ENCODE peak calls at places on chromosomes 1 and 21, in four cellular contexts. P is stimulated activated naive CD4-positive, alpha-beta T cell; B is T-helper 1 cell; F is NB4. I is an unnamed sample.
A peak's percentile ranks its signal among the peaks of the same experiment; 100 is the strongest.

GRCh38 chr1:245677446-245678240 is 522.9 kb downstream of the KIF26B start:
- DNase-seq in P (no peak), B (no peak), F (no peak), I (no peak)

GRCh38 chr1:245969274-245969673 is 537.8 kb downstream of the SMYD3 start:
- DNase-seq in P (no peak), B (no peak), F (no peak), I (no peak)

GRCh38 chr1:112818990-112819689 is 104.0 kb upstream of the PPM1J start:
- DNase-seq in P (no peak), B (no peak), F (peak; percentile 81), I (no peak)

GRCh38 chr1:231053493-231054162 is 13.6 kb upstream of the FAM89A start:
- DNase-seq in P (no peak), B (no peak), F (no peak), I (no peak)

GRCh38 chr1:49229555-49229954 is 452.9 kb upstream of the BEND5 start:
- DNase-seq in P (no peak), B (no peak), F (no peak), I (no peak)

GRCh38 chr1:42176902-42177519 is 12.5 kb upstream of the GUCA2A start:
- DNase-seq in P (no peak), B (no peak), F (peak; percentile 52), I (no peak)

GRCh38 chr1:221718391-221719277 is 23.3 kb downstream of the DUSP10 start:
- DNase-seq in P (no peak), B (no peak), F (no peak), I (no peak)

GRCh38 chr1:102902045-102902444 is 206.3 kb downstream of the COL11A1 start:
- DNase-seq in P (no peak), B (no peak), F (no peak), I (no peak)

GRCh38 chr1:76501136-76501535 is 366.1 kb upstream of the ST6GALNAC5 start:
- DNase-seq in P (no peak), B (no peak), F (no peak), I (no peak)

GRCh38 chr1:225617956-225618355 is 35.0 kb downstream of the ENAH start:
- DNase-seq in P (no peak), B (no peak), F (no peak), I (no peak)

GRCh38 chr21:42858957-42859890 is 20.1 kb downstream of the WDR4 start:
- DNase-seq in P (no peak), B (no peak), F (no peak), I (no peak)

GRCh38 chr21:35358008-35358407 is 308.9 kb upstream of the RUNX1 start:
- DNase-seq in P (no peak), B (no peak), F (no peak), I (no peak)

GRCh38 chr1:225603538-225604354 is 49.2 kb downstream of the ENAH start:
- DNase-seq in P (no peak), B (no peak), F (peak; percentile 42), I (no peak)

GRCh38 chr1:84375965-84376910 is 22.0 kb upstream of the DNASE2B start:
- DNase-seq in P (no peak), B (no peak), F (no peak), I (no peak)

GRCh38 chr1:94395231-94395630 is 23.0 kb upstream of the ABCD3 start:
- DNase-seq in P (no peak), B (no peak), F (no peak), I (no peak)

GRCh38 chr1:186626533-186626932 is 53.7 kb downstream of the PTGS2 start:
- DNase-seq in P (no peak), B (no peak), F (no peak), I (no peak)

GRCh38 chr1:227134686-227135314 is 183.5 kb downstream of the CDC42BPA start:
- DNase-seq in P (no peak), B (no peak), F (no peak), I (no peak)

GRCh38 chr1:157377216-157377821 is 175.0 kb downstream of the FCRL5 start:
- DNase-seq in P (no peak), B (no peak), F (peak; percentile 53), I (no peak)

GRCh38 chr1:233107130-233107529 is 156.7 kb downstream of the NTPCR start:
- DNase-seq in P (no peak), B (no peak), F (no peak), I (no peak)

GRCh38 chr1:115450641-115451040 is 112.6 kb upstream of the NGF start:
- DNase-seq in P (no peak), B (no peak), F (no peak), I (no peak)

GRCh38 chr1:30664103-30664755 is 59.2 kb downstream of the MATN1 start:
- DNase-seq in P (no peak), B (no peak), F (no peak), I (no peak)

GRCh38 chr1:100463809-100464424 is 74.0 kb upstream of the GPR88 start:
- DNase-seq in P (peak; percentile 15), B (peak; percentile 28), F (peak; percentile 87), I (peak; percentile 43)

GRCh38 chr1:30781906-30782305 is 24.3 kb upstream of the LAPTM5 start:
- DNase-seq in P (no peak), B (no peak), F (no peak), I (no peak)

GRCh38 chr1:155076371-155076770 is 2.3 kb upstream of the EFNA3 start:
- DNase-seq in P (no peak), B (no peak), F (no peak), I (no peak)

GRCh38 chr1:109247401-109248365 is 1.7 kb upstream of the CELSR2 start:
- DNase-seq in P (no peak), B (no peak), F (no peak), I (no peak)

GRCh38 chr21:34986561-34987533 is 62.3 kb downstream of the RUNX1 start:
- DNase-seq in P (peak; percentile 30), B (peak; percentile 42), F (peak; percentile 87), I (peak; percentile 51)

GRCh38 chr1:145916745-145917144 is 1.8 kb downstream of the PEX11B start:
- DNase-seq in P (no peak), B (no peak), F (no peak), I (no peak)

GRCh38 chr1:64038965-64039926 is 164.2 kb upstream of the UBE2U start:
- DNase-seq in P (no peak), B (no peak), F (no peak), I (no peak)

GRCh38 chr1:31154000-31154631 is 85.6 kb downstream of the NKAIN1 start:
- DNase-seq in P (no peak), B (no peak), F (no peak), I (no peak)

GRCh38 chr1:94413311-94413710 is 4.9 kb upstream of the ABCD3 start:
- DNase-seq in P (no peak), B (no peak), F (peak; percentile 80), I (no peak)

GRCh38 chr1:1535298-1535988 is 5.0 kb downstream of the TMEM240 start:
- DNase-seq in P (no peak), B (no peak), F (no peak), I (no peak)

GRCh38 chr1:10360045-10360444 is 38.8 kb upstream of the PGD start:
- DNase-seq in P (no peak), B (no peak), F (no peak), I (no peak)

GRCh38 chr1:81414417-81415087 is 386.2 kb upstream of the ADGRL2 start:
- DNase-seq in P (no peak), B (no peak), F (peak; percentile 37), I (no peak)

GRCh38 chr1:15393475-15394260 is 16.0 kb upstream of the EFHD2 start:
- DNase-seq in P (no peak), B (no peak), F (no peak), I (no peak)